ENCODE peak calls at places on chromosomes 3 and 15, in eight cellular contexts. K, R, N, P, D, V, T and I are unnamed samples.
A peak's percentile ranks its signal among the peaks of the same experiment; 100 is the strongest.

GRCh38 chr15:88385078-88385700 is 82.0 kb downstream of the MRPL46 start:
- DNase-seq in K (peak; percentile 78), R (no peak), N (no peak), P (no peak), D (no peak), V (peak; percentile 32), T (no peak), I (peak; percentile 42)

GRCh38 chr3:30670292-30670691 is 63.9 kb downstream of the TGFBR2 start:
- DNase-seq in K (no peak), R (no peak), N (no peak), P (no peak), D (no peak), V (no peak), T (no peak), I (no peak)

GRCh38 chr15:100190675-100191074 is 151.1 kb downstream of the ADAMTS17 start:
- DNase-seq in K (no peak), R (no peak), N (no peak), P (no peak), D (no peak), V (no peak), T (no peak), I (no peak)

GRCh38 chr15:63188247-63188936 is 1.0 kb upstream of the RAB8B start:
- DNase-seq in K (no peak), R (peak; percentile 35), N (no peak), P (peak; percentile 18), D (no peak), V (no peak), T (no peak), I (no peak)

GRCh38 chr15:51776952-51777574 is 25.7 kb downstream of the TMOD2 start:
- DNase-seq in K (peak; percentile 59), R (peak; percentile 55), N (peak; percentile 83), P (peak; percentile 54), D (peak; percentile 82), V (peak; percentile 77), T (peak; percentile 58), I (peak; percentile 70)

GRCh38 chr3:65854606-65855304 is 184.0 kb downstream of the MAGI1 start:
- DNase-seq in K (peak; percentile 43), R (no peak), N (no peak), P (no peak), D (peak; percentile 74), V (peak; percentile 47), T (no peak), I (no peak)

GRCh38 chr3:197023241-197023997 is 6.2 kb downstream of the MELTF start:
- DNase-seq in K (no peak), R (no peak), N (no peak), P (no peak), D (peak; percentile 93), V (no peak), T (peak; percentile 62), I (no peak)

GRCh38 chr15:74960995-74961588 is 4.5 kb upstream of the RPP25 start:
- DNase-seq in K (no peak), R (no peak), N (no peak), P (no peak), D (peak; percentile 64), V (peak; percentile 48), T (no peak), I (no peak)

GRCh38 chr3:24943961-24944360 is 449.3 kb upstream of the THRB start:
- DNase-seq in K (no peak), R (no peak), N (no peak), P (no peak), D (no peak), V (no peak), T (no peak), I (no peak)

GRCh38 chr3:11548721-11549131 is 95.0 kb downstream of the VGLL4 start:
- DNase-seq in K (peak; percentile 92), R (no peak), N (no peak), P (peak; percentile 45), D (peak; percentile 35), V (peak; percentile 73), T (no peak), I (peak; percentile 43)